ENCODE peak calls at places on chromosomes 4 and X, in eight cellular contexts. W, D, P, B, J, H, X and C are unnamed samples. For H3K36me3 and H3K4me1, the result is how much of the 10 kb centered on the place peaks cover.

GRCh38 chrX:15988661-15989603 is 134.3 kb upstream of the AP1S2 start:
- DNase-seq in W (peak), D (no peak), P (no peak), B (no peak), J (no peak), H (no peak), X (peak), C (no peak)

GRCh38 chrX:23803931-23804381 is 21.0 kb downstream of the SAT1 start:
- DNase-seq in W (peak), D (peak), P (no peak), B (no peak), J (peak), H (peak), X (peak), C (no peak)

GRCh38 chrX:33195698-33196097 is 15.7 kb downstream of the DMD start:
- DNase-seq in W (no peak), D (no peak), P (no peak), B (no peak), J (no peak), H (no peak), X (peak), C (no peak)

GRCh38 chr4:19187104-19187503 is 1064.6 kb upstream of the SLIT2 start:
- DNase-seq in W (peak), D (no peak), P (no peak), B (no peak), J (no peak), H (no peak), X (peak), C (no peak)

GRCh38 chr4:2042207-2042946 is 16.8 kb upstream of the NAT8L start:
- DNase-seq in W (no peak), D (no peak), P (no peak), B (peak), J (no peak), H (peak), X (no peak), C (no peak)

GRCh38 chrX:69237228-69237627 is 72.0 kb upstream of the PJA1 start:
- DNase-seq in W (no peak), D (no peak), P (no peak), B (no peak), J (no peak), H (no peak), X (no peak), C (no peak)

GRCh38 chrX:106917830-106918500 is 2.2 kb upstream of the CLDN2 start:
- DNase-seq in W (peak), D (no peak), P (no peak), B (no peak), J (no peak), H (no peak), X (peak), C (no peak)

GRCh38 chr4:111748157-111748556 is 397.1 kb upstream of the FAM241A start:
- DNase-seq in W (no peak), D (no peak), P (no peak), B (no peak), J (no peak), H (no peak), X (no peak), C (no peak)

GRCh38 chr4:124803641-124804040 is 91.1 kb upstream of the ANKRD50 start:
- DNase-seq in W (peak), D (no peak), P (no peak), B (no peak), J (no peak), H (no peak), X (peak), C (no peak)

DNA sequence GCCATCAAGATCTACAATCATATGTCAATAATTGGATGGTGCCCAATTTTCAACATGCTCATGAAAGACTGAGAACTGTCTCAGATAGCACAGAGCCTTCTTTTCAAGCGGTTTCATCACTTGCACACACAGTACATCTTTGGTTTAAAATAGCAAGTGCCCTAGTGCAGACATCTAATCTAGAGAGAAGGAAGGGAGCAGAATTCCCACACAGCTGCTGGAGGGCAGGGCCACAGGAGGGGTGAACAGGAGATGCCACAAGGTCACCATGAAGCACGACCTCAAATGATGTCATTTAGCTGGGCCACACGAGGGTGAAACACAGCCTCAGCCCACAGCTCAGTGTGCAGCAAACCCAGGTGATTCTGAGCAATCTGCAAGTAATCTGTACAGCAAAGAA is 24.3 kb downstream of the LEF1 start:
- DNase-seq in W (no peak), D (no peak), P (no peak), B (no peak), J (no peak), H (no peak), X (no peak), C (no peak)
- H3K4me3 ChIP-seq in W (no peak), D (no peak), P (no peak), B (no peak), J (no peak), H (no peak), X (no peak), C (no peak)

GRCh38 chr4:148397006-148397673 is 45.1 kb downstream of the NR3C2 start:
- DNase-seq in W (no peak), D (peak), P (no peak), B (no peak), J (no peak), H (no peak), X (no peak), C (no peak)

GRCh38 chr4:148397771-148398170 is 44.4 kb downstream of the NR3C2 start:
- DNase-seq in W (no peak), D (no peak), P (no peak), B (no peak), J (no peak), H (no peak), X (no peak), C (no peak)

GRCh38 chr4:148395771-148396170 is 46.4 kb downstream of the NR3C2 start:
- DNase-seq in W (no peak), D (no peak), P (no peak), B (no peak), J (no peak), H (no peak), X (no peak), C (no peak)

GRCh38 chr4:148399004-148399403 is 43.2 kb downstream of the NR3C2 start:
- DNase-seq in W (no peak), D (no peak), P (no peak), B (no peak), J (no peak), H (no peak), X (no peak), C (no peak)
- H3K36me3 ChIP-seq in W (under half), D (under half), P (under half), B (under half), J (under half), H (under half), X (under half), C (under half)

DNA sequence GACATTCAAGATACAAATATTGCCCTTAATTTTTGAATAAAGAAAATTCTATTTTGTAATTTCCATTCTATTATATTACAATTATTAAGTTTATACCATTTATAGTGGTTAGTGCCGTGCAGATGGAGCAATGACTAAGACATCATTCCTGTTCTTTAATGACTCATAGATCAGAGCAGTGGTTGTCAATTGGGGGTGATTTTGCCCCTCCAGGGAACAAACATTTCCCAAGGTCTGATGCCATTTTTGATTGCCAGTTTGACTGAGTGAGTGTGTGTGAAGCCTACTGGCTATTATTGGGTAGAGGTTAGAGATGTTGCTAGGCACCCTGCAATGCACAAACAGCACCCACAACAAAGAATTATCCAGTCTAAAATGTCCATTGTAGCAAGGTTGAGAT is 97.9 kb upstream of the DDIT4L start:
- DNase-seq in W (peak), D (no peak), P (no peak), B (no peak), J (no peak), H (no peak), X (peak), C (no peak)
- H3K4me1 ChIP-seq in W (under half), D (under half), P (under half), B (under half), J (under half), H (under half), X (under half), C (under half)

GRCh38 chr4:87497141-87497540 is 32.0 kb downstream of the SPARCL1 start:
- DNase-seq in W (no peak), D (no peak), P (no peak), B (no peak), J (no peak), H (no peak), X (no peak), C (no peak)
- H3K4me3 ChIP-seq in W (no peak), D (no peak), P (no peak), B (no peak), J (no peak), H (no peak), X (no peak), C (no peak)

DNA sequence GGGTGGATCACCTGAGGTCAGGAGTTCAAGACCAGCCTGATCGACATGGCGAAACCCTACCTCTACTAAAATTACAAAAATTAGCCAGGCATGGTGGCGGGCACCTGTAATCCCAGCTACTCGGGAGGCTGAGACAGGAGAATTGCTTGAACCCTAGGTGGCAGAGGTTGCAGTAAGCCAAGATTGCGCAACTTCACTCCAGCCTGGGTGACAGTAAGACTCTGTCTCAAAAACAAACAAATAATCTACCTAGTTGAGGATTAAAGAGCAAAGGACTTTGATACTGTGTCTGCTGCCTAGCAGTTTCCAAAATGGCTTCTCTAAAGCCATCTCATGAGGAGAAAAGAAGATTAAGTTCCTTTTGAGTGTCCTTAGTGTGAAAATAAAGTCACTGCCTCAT is 37.8 kb downstream of the SMS start:
- DNase-seq in W (no peak), D (no peak), P (no peak), B (no peak), J (no peak), H (no peak), X (no peak), C (no peak)
- H3K36me3 ChIP-seq in W (half or more), D (under half), P (half or more), B (under half), J (under half), H (under half), X (under half), C (under half)